ENCODE peak calls at places on chromosomes 4 and X, in seven cellular contexts. W is SK-N-SH, N is HCT116, S is GM12878, R is H1, C is HepG2, O is K562. K is an unnamed sample.

GRCh38 chr4:149465941-149466340 is 349.7 kb downstream of the IQCM start:
- DNase-seq in W (no peak), N (no peak), S (no peak), R (no peak), C (no peak), O (no peak), K (no peak)

GRCh38 chr4:169208516-169208915 is 62.2 kb downstream of the SH3RF1 start:
- DNase-seq in W (no peak), N (no peak), S (no peak), R (no peak), C (no peak), O (no peak), K (no peak)

GRCh38 chrX:107579956-107580355 is 48.4 kb upstream of the PRPS1 start:
- DNase-seq in W (no peak), N (no peak), S (no peak), R (no peak), C (no peak), O (no peak), K (no peak)

GRCh38 chrX:109847257-109848187 is 114.5 kb upstream of the ACSL4 start:
- DNase-seq in W (no peak), N (no peak), S (no peak), R (no peak), C (peak), O (no peak), K (no peak)

GRCh38 chr4:2793920-2794706 is 1.2 kb downstream of the SH3BP2 start:
- DNase-seq in W (peak), N (no peak), S (no peak), R (no peak), C (peak), O (no peak), K (peak)

GRCh38 chr4:3358660-3359059 is 65.8 kb downstream of the RGS12 start:
- DNase-seq in W (no peak), N (no peak), S (no peak), R (no peak), C (no peak), O (no peak), K (no peak)

GRCh38 chr4:75675004-75675531 is 1.9 kb upstream of the G3BP2 start:
- DNase-seq in W (no peak), N (no peak), S (no peak), R (no peak), C (no peak), O (no peak), K (no peak)

GRCh38 chr4:177235026-177235425 is 74.6 kb upstream of the NEIL3 start:
- DNase-seq in W (no peak), N (no peak), S (no peak), R (no peak), C (no peak), O (no peak), K (no peak)

GRCh38 chr4:5738061-5738460 is 27.1 kb downstream of the EVC start:
- DNase-seq in W (no peak), N (no peak), S (no peak), R (no peak), C (no peak), O (no peak), K (no peak)

GRCh38 chrX:154715825-154716224 is 35.1 kb downstream of the GAB3 start:
- DNase-seq in W (no peak), N (no peak), S (no peak), R (no peak), C (no peak), O (no peak), K (no peak)

GRCh38 chr4:168679397-168680176 is 182.7 kb downstream of the PALLD start:
- DNase-seq in W (no peak), N (no peak), S (no peak), R (no peak), C (peak), O (no peak), K (peak)

GRCh38 chr4:187085339-187085738 is 361.7 kb upstream of the FAT1 start:
- DNase-seq in W (no peak), N (no peak), S (no peak), R (no peak), C (no peak), O (no peak), K (no peak)

GRCh38 chr4:88965053-88965452 is 91.9 kb downstream of the FAM13A start:
- DNase-seq in W (no peak), N (no peak), S (no peak), R (no peak), C (no peak), O (no peak), K (no peak)

GRCh38 chr4:845836-846251 is 19.9 kb upstream of the CPLX1 start:
- DNase-seq in W (no peak), N (no peak), S (no peak), R (no peak), C (no peak), O (no peak), K (no peak)

GRCh38 chr4:86307432-86307831 is 52.4 kb downstream of the MAPK10 start:
- DNase-seq in W (no peak), N (no peak), S (no peak), R (no peak), C (no peak), O (no peak), K (no peak)
- TF ChIP-seq JUND in W (no peak), N (no peak), S (no peak), R (no peak), C (no peak), O (no peak), K (no peak)

GRCh38 chr4:123643691-123644090 is 247.1 kb downstream of the SPRY1 start:
- DNase-seq in W (no peak), N (no peak), S (no peak), R (no peak), C (no peak), O (no peak), K (no peak)
- TF ChIP-seq JUND in W (no peak), N (no peak), S (no peak), R (no peak), C (no peak), O (no peak), K (no peak)

GRCh38 chrX:37608156-37608555 is 36.7 kb downstream of the LANCL3 start:
- DNase-seq in W (no peak), N (no peak), S (no peak), R (no peak), C (no peak), O (no peak), K (no peak)

GRCh38 chrX:37609727-37610126 is 38.3 kb downstream of the LANCL3 start:
- DNase-seq in W (no peak), N (no peak), S (no peak), R (no peak), C (no peak), O (no peak), K (no peak)

GRCh38 chrX:37613898-37614297 is 42.4 kb downstream of the LANCL3 start:
- DNase-seq in W (no peak), N (no peak), S (no peak), R (no peak), C (no peak), O (no peak), K (no peak)
- TF ChIP-seq JUND in W (no peak), N (no peak), S (no peak), R (no peak), C (no peak), O (no peak), K (no peak)

GRCh38 chr4:7767966-7768365 is 171.7 kb downstream of the AFAP1 start:
- DNase-seq in W (no peak), N (no peak), S (no peak), R (no peak), C (no peak), O (no peak), K (no peak)
- TF ChIP-seq JUND in W (no peak), N (no peak), S (no peak), R (no peak), C (no peak), O (no peak), K (no peak)

K was measured in T47D.